ENCODE peak calls at places on chromosomes 12 and 14, in six cellular contexts. One of them, this sample, is unnamed.

GRCh38 chr12:68067762-68068376 is 78.6 kb downstream of the IFNG-AS1 start:
- DNase-seq in EL: peak; percentile 8
- DNase-seq in amniotic epithelial cell: peak; percentile 2
- DNase-seq in activated CD8-positive, alpha-beta memory T cell treated with anti-CD3 and anti-CD28 coated beads, Interleukin-2, amount 10 ng/mL, durations not matched to agents 7 days and 5 days: no peak
- DNase-seq in foreskin melanocyte: no peak
- DNase-seq in C1 segment of cervical spinal cord: no peak
- DNase-seq in this sample: peak; percentile 5

GRCh38 chr12:32240833-32241232 is 134.2 kb downstream of the BICD1 start:
- DNase-seq in EL: peak; percentile 58
- DNase-seq in amniotic epithelial cell: peak; percentile 40
- DNase-seq in activated CD8-positive, alpha-beta memory T cell treated with anti-CD3 and anti-CD28 coated beads, Interleukin-2, amount 10 ng/mL, durations not matched to agents 7 days and 5 days: no peak
- DNase-seq in foreskin melanocyte: no peak
- DNase-seq in C1 segment of cervical spinal cord: no peak
- DNase-seq in this sample: peak; percentile 11

GRCh38 chr12:1644523-1645438 is 15.8 kb downstream of the WNT5B start:
- DNase-seq in EL: no peak
- DNase-seq in amniotic epithelial cell: peak; percentile 68
- DNase-seq in activated CD8-positive, alpha-beta memory T cell treated with anti-CD3 and anti-CD28 coated beads, Interleukin-2, amount 10 ng/mL, durations not matched to agents 7 days and 5 days: no peak
- DNase-seq in foreskin melanocyte: no peak
- DNase-seq in C1 segment of cervical spinal cord: peak; percentile 15
- DNase-seq in this sample: peak; percentile 92

GRCh38 chr14:92532490-92533163 is 19.0 kb downstream of the RIN3 start:
- DNase-seq in EL: no peak
- DNase-seq in amniotic epithelial cell: no peak
- DNase-seq in activated CD8-positive, alpha-beta memory T cell treated with anti-CD3 and anti-CD28 coated beads, Interleukin-2, amount 10 ng/mL, durations not matched to agents 7 days and 5 days: no peak
- DNase-seq in foreskin melanocyte: no peak
- DNase-seq in C1 segment of cervical spinal cord: no peak
- DNase-seq in this sample: no peak

GRCh38 chr12:44930972-44931600 is 55.0 kb upstream of the NELL2 start:
- DNase-seq in EL: peak; percentile 43
- DNase-seq in amniotic epithelial cell: peak; percentile 53
- DNase-seq in activated CD8-positive, alpha-beta memory T cell treated with anti-CD3 and anti-CD28 coated beads, Interleukin-2, amount 10 ng/mL, durations not matched to agents 7 days and 5 days: no peak
- DNase-seq in foreskin melanocyte: peak; percentile 49
- DNase-seq in C1 segment of cervical spinal cord: no peak
- DNase-seq in this sample: peak; percentile 40

GRCh38 chr12:54650884-54651283 is 2.7 kb upstream of the DCD start:
- DNase-seq in EL: no peak
- DNase-seq in amniotic epithelial cell: no peak
- DNase-seq in activated CD8-positive, alpha-beta memory T cell treated with anti-CD3 and anti-CD28 coated beads, Interleukin-2, amount 10 ng/mL, durations not matched to agents 7 days and 5 days: no peak
- DNase-seq in foreskin melanocyte: no peak
- DNase-seq in C1 segment of cervical spinal cord: no peak
- DNase-seq in this sample: no peak

GRCh38 chr14:52902971-52903385 is 47.9 kb downstream of the FERMT2 start:
- DNase-seq in EL: peak; percentile 65
- DNase-seq in amniotic epithelial cell: peak; percentile 81
- DNase-seq in activated CD8-positive, alpha-beta memory T cell treated with anti-CD3 and anti-CD28 coated beads, Interleukin-2, amount 10 ng/mL, durations not matched to agents 7 days and 5 days: no peak
- DNase-seq in foreskin melanocyte: no peak
- DNase-seq in C1 segment of cervical spinal cord: no peak
- DNase-seq in this sample: no peak

GRCh38 chr14:99728231-99728920 is 44.3 kb downstream of the CYP46A1 start:
- DNase-seq in EL: no peak
- DNase-seq in amniotic epithelial cell: no peak
- DNase-seq in activated CD8-positive, alpha-beta memory T cell treated with anti-CD3 and anti-CD28 coated beads, Interleukin-2, amount 10 ng/mL, durations not matched to agents 7 days and 5 days: no peak
- DNase-seq in foreskin melanocyte: no peak
- DNase-seq in C1 segment of cervical spinal cord: no peak
- DNase-seq in this sample: no peak

GRCh38 chr14:36509056-36509917 is 10.7 kb downstream of the NKX2-1 start:
- DNase-seq in EL: no peak
- DNase-seq in amniotic epithelial cell: no peak
- DNase-seq in activated CD8-positive, alpha-beta memory T cell treated with anti-CD3 and anti-CD28 coated beads, Interleukin-2, amount 10 ng/mL, durations not matched to agents 7 days and 5 days: no peak
- DNase-seq in foreskin melanocyte: no peak
- DNase-seq in C1 segment of cervical spinal cord: no peak
- DNase-seq in this sample: no peak

GRCh38 chr12:89250213-89250612 is 102.1 kb downstream of the DUSP6 start:
- DNase-seq in EL: no peak
- DNase-seq in amniotic epithelial cell: no peak
- DNase-seq in activated CD8-positive, alpha-beta memory T cell treated with anti-CD3 and anti-CD28 coated beads, Interleukin-2, amount 10 ng/mL, durations not matched to agents 7 days and 5 days: no peak
- DNase-seq in foreskin melanocyte: no peak
- DNase-seq in C1 segment of cervical spinal cord: no peak
- DNase-seq in this sample: no peak

GRCh38 chr12:111154180-111154579 is 214.7 kb downstream of the PHETA1 start:
- DNase-seq in EL: no peak
- DNase-seq in amniotic epithelial cell: no peak
- DNase-seq in activated CD8-positive, alpha-beta memory T cell treated with anti-CD3 and anti-CD28 coated beads, Interleukin-2, amount 10 ng/mL, durations not matched to agents 7 days and 5 days: no peak
- DNase-seq in foreskin melanocyte: no peak
- DNase-seq in C1 segment of cervical spinal cord: no peak
- DNase-seq in this sample: no peak

GRCh38 chr12:101925352-101925751 is 48.0 kb downstream of the DRAM1 start:
- DNase-seq in EL: peak; percentile 98
- DNase-seq in amniotic epithelial cell: peak; percentile 100
- DNase-seq in activated CD8-positive, alpha-beta memory T cell treated with anti-CD3 and anti-CD28 coated beads, Interleukin-2, amount 10 ng/mL, durations not matched to agents 7 days and 5 days: no peak
- DNase-seq in foreskin melanocyte: peak; percentile 93
- DNase-seq in C1 segment of cervical spinal cord: no peak
- DNase-seq in this sample: peak; percentile 98

GRCh38 chr12:54412348-54412747 is 6.7 kb downstream of the ITGA5 start:
- DNase-seq in EL: no peak
- DNase-seq in amniotic epithelial cell: no peak
- DNase-seq in activated CD8-positive, alpha-beta memory T cell treated with anti-CD3 and anti-CD28 coated beads, Interleukin-2, amount 10 ng/mL, durations not matched to agents 7 days and 5 days: no peak
- DNase-seq in foreskin melanocyte: no peak
- DNase-seq in C1 segment of cervical spinal cord: no peak
- DNase-seq in this sample: no peak

GRCh38 chr14:24063263-24063836 is 8.0 kb upstream of the CPNE6 start:
- DNase-seq in EL: no peak
- DNase-seq in amniotic epithelial cell: no peak
- DNase-seq in activated CD8-positive, alpha-beta memory T cell treated with anti-CD3 and anti-CD28 coated beads, Interleukin-2, amount 10 ng/mL, durations not matched to agents 7 days and 5 days: no peak
- DNase-seq in foreskin melanocyte: no peak
- DNase-seq in C1 segment of cervical spinal cord: no peak
- DNase-seq in this sample: no peak

GRCh38 chr12:31813305-31813704 is 84.5 kb upstream of the AMN1 start:
- DNase-seq in EL: no peak
- DNase-seq in amniotic epithelial cell: no peak
- DNase-seq in activated CD8-positive, alpha-beta memory T cell treated with anti-CD3 and anti-CD28 coated beads, Interleukin-2, amount 10 ng/mL, durations not matched to agents 7 days and 5 days: no peak
- DNase-seq in foreskin melanocyte: no peak
- DNase-seq in C1 segment of cervical spinal cord: no peak
- DNase-seq in this sample: peak; percentile 6

GRCh38 chr14:23130875-23131274 is 11.8 kb upstream of the CEBPE start:
- DNase-seq in EL: no peak
- DNase-seq in amniotic epithelial cell: peak; percentile 32
- DNase-seq in activated CD8-positive, alpha-beta memory T cell treated with anti-CD3 and anti-CD28 coated beads, Interleukin-2, amount 10 ng/mL, durations not matched to agents 7 days and 5 days: no peak
- DNase-seq in foreskin melanocyte: no peak
- DNase-seq in C1 segment of cervical spinal cord: no peak
- DNase-seq in this sample: no peak